ENCODE peak calls at places on chromosomes 6 and 20, in ten cellular contexts. K is HFFc6, M is adrenal gland, W is neural crest cell, N is cardiac fibroblast, C is fibroblast of lung, B is K562, Y is fibroblast of pulmonary artery, R is left ventricle myocardium inferior, I is GM20000. E is an unnamed sample.

GRCh38 chr20:23144856-23145255 is 58.7 kb upstream of the CD93 start:
- DNase-seq in C (no peak), Y (no peak), N (no peak), M (no peak), R (no peak), B (no peak), W (no peak), K (no peak), I (no peak), E (no peak)

GRCh38 chr6:106128981-106129761 is 43.0 kb downstream of the PRDM1 start:
- DNase-seq in B (peak; percentile 32), K (peak; percentile 97), C (peak; percentile 95), W (no peak), N (peak; percentile 79), M (no peak), I (no peak), R (no peak), Y (peak; percentile 68), E (no peak)

GRCh38 chr6:22399693-22400092 is 102.9 kb upstream of the PRL start:
- DNase-seq in B (no peak), W (no peak), M (no peak), C (peak; percentile 65), K (no peak), Y (no peak), N (peak; percentile 14), R (no peak), I (no peak), E (no peak)

GRCh38 chr6:117200067-117200466 is 65.3 kb upstream of the VGLL2 start:
- DNase-seq in R (peak; percentile 52), K (no peak), W (no peak), M (no peak), Y (no peak), N (no peak), I (no peak), B (no peak), C (no peak), E (no peak)

GRCh38 chr20:50762435-50763201 is 31.2 kb downstream of the PARD6B start:
- DNase-seq in Y (peak; percentile 56), C (peak; percentile 70), B (no peak), N (peak; percentile 65), R (peak; percentile 82), M (peak; percentile 94), W (no peak), K (peak; percentile 51), I (no peak), E (no peak)

GRCh38 chr6:160005861-160006540 is 37.1 kb downstream of the IGF2R start:
- DNase-seq in R (peak; percentile 47), C (peak; percentile 67), K (no peak), I (no peak), Y (peak; percentile 63), N (peak; percentile 40), B (no peak), M (peak; percentile 63), W (no peak), E (no peak)

GRCh38 chr6:3631862-3632261 is 119.7 kb downstream of the PXDC1 start:
- DNase-seq in N (no peak), W (no peak), R (no peak), C (no peak), K (no peak), M (no peak), B (no peak), I (no peak), Y (no peak), E (no peak)

GRCh38 chr20:63556873-63557478 is 3.0 kb downstream of the FNDC11 start:
- DNase-seq in B (no peak), N (no peak), I (no peak), Y (no peak), M (no peak), W (no peak), C (no peak), K (no peak), R (no peak), E (no peak)

GRCh38 chr6:158038291-158039177 is 56.9 kb downstream of the SYNJ2 start:
- DNase-seq in I (no peak), K (no peak), Y (no peak), C (no peak), B (no peak), W (no peak), M (peak; percentile 17), N (no peak), R (peak; percentile 10), E (no peak)

GRCh38 chr6:120916844-120917243 is 417.4 kb downstream of the TBC1D32 start:
- DNase-seq in C (no peak), M (no peak), K (no peak), R (no peak), Y (no peak), N (no peak), I (no peak), W (no peak), B (no peak), E (no peak)

GRCh38 chr20:63974402-63975200 is 4.8 kb downstream of the SAMD10 start:
- DNase-seq in Y (no peak), K (no peak), I (no peak), R (peak; percentile 12), B (no peak), C (no peak), W (no peak), M (peak; percentile 34), N (peak; percentile 19), E (peak; percentile 2)

GRCh38 chr6:167881327-167881726 is 54.6 kb downstream of the AFDN start:
- DNase-seq in I (no peak), Y (no peak), C (no peak), W (no peak), R (no peak), K (no peak), N (no peak), M (no peak), B (no peak), E (no peak)

GRCh38 chr6:1901556-1901955 is 291.8 kb downstream of the FOXC1 start:
- DNase-seq in I (no peak), R (no peak), W (no peak), M (no peak), Y (peak; percentile 26), K (peak; percentile 87), B (no peak), N (peak; percentile 65), C (peak; percentile 50), E (no peak)

GRCh38 chr6:105499928-105500327 is 97.0 kb upstream of the PREP start:
- DNase-seq in K (no peak), M (no peak), Y (no peak), I (no peak), B (no peak), C (no peak), W (no peak), N (peak; percentile 9), R (no peak), E (no peak)

GRCh38 chr6:125718109-125718508 is 31.3 kb upstream of the HEY2 start:
- DNase-seq in R (no peak), Y (no peak), N (no peak), M (no peak), C (no peak), K (no peak), I (no peak), W (no peak), B (no peak), E (no peak)

GRCh38 chr6:153231048-153231635 is 100.1 kb upstream of the RGS17 start:
- DNase-seq in M (peak; percentile 47), C (peak; percentile 30), N (peak; percentile 68), I (peak; percentile 16), Y (peak; percentile 63), K (no peak), R (peak; percentile 29), B (peak; percentile 7), W (peak; percentile 75), E (peak; percentile 48)

GRCh38 chr6:44102527-44102926 is 24.7 kb downstream of the MRPL14 start:
- DNase-seq in M (no peak), I (no peak), C (no peak), N (no peak), W (no peak), K (no peak), Y (no peak), R (no peak), B (no peak), E (no peak)

GRCh38 chr6:78629154-78629721 is 238.1 kb upstream of the IRAK1BP1 start:
- DNase-seq in C (peak; percentile 34), Y (peak; percentile 54), K (no peak), M (peak; percentile 32), B (no peak), I (no peak), N (peak; percentile 53), W (no peak), R (no peak), E (no peak)
- TF ChIP-seq CTCF in C (no peak), Y (no peak), K (no peak), M (no peak), B (no peak), I (no peak), N (no peak), W (no peak), R (no peak), E (no peak)

GRCh38 chr20:4227085-4227821 is 211.9 kb upstream of the RNF24 start:
- DNase-seq in B (peak; percentile 28), M (no peak), Y (peak; percentile 57), K (peak; percentile 88), W (no peak), C (peak; percentile 76), R (no peak), N (peak; percentile 77), I (no peak), E (peak; percentile 14)
- TF ChIP-seq CTCF in B (peak; percentile 71), M (no peak), Y (peak; percentile 52), K (peak; percentile 80), W (peak; percentile 46), C (peak; percentile 52), R (peak; percentile 40), N (peak; percentile 58), I (peak; percentile 18), E (peak; percentile 42)

GRCh38 chr6:20115269-20116005 is 96.8 kb downstream of the MBOAT1 start:
- DNase-seq in Y (no peak), C (no peak), B (no peak), N (no peak), R (no peak), M (no peak), K (no peak), W (no peak), I (no peak), E (no peak)
- TF ChIP-seq CTCF in Y (no peak), C (no peak), B (no peak), N (no peak), R (no peak), M (no peak), K (no peak), W (no peak), I (no peak), E (no peak)

DNA sequence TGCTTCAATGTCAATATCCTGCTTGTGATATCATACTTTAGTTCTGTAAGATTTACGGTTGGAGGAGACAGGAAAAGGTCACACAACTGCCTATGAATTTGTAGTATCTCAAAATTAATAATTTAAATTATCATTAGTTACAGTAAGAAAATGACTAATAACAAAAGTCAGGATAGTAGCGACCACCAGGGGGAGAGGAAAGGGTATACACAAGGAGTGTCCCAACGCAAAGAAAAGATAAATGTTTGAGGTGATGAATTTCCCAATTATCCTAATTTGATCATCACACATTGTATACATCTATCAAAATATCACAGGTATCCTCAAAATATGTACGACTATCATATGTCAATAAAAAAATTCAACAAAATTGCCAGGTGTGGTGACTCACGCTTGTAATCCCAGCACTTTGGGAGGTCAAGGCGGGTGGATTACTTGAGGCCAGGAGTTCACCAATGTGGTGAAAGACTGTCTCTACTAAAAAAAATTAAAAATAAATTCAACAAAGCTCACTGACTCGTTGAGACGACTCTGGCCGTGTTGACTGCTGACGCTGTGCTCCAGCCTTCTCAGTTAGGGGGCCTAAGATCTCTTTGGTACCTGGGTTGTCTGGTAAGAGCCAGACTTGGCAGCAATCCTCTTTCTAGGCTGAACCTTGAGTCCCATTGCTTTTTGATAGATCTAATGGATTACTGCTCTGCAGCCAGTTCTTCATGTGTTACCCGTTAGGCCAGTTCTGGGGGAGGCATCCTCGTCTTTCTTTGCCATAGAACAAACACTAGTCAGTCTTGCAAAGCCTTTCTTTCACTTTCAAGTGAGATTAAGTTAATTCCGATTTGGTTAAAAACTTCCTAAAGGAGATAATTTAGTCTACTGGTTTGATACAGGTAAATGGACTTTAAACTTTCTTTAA is 9.0 kb upstream of the OVOL2 start:
- DNase-seq in Y (no peak), N (no peak), W (no peak), I (no peak), R (no peak), K (no peak), M (no peak), C (no peak), B (no peak), E (no peak)
- TF ChIP-seq CTCF in Y (no peak), N (no peak), W (peak; percentile 48), I (no peak), R (no peak), K (peak; percentile 41), M (no peak), C (no peak), B (peak; percentile 10), E (no peak)

E was measured in GM12865.